ENCODE peak calls at places on chromosomes 2 and 18, in six cellular contexts. One of them, this sample, is unnamed.

GRCh38 chr2:189421644-189422043 is 19.6 kb upstream of the WDR75 start:
- DNase-seq in cardiac septum: no peak
- DNase-seq in Kasumi-1: no peak
- DNase-seq in stimulated activated CD4-positive, alpha-beta T cell treated with anti-CD3 and anti-CD28 coated beads, Interleukin-4, amount 100 ng/mL, for 24 hours: no peak
- DNase-seq in naive thymus-derived CD8-positive, alpha-beta T cell: no peak
- DNase-seq in type B pancreatic cell: no peak
- DNase-seq in this sample: no peak

GRCh38 chr18:274313-274712 is 6.5 kb upstream of the THOC1 start:
- DNase-seq in stimulated activated CD4-positive, alpha-beta T cell treated with anti-CD3 and anti-CD28 coated beads, Interleukin-4, amount 100 ng/mL, for 24 hours: no peak
- DNase-seq in Kasumi-1: no peak
- DNase-seq in type B pancreatic cell: no peak
- DNase-seq in cardiac septum: no peak
- DNase-seq in naive thymus-derived CD8-positive, alpha-beta T cell: no peak
- DNase-seq in this sample: no peak

GRCh38 chr2:127254386-127254981 is 34.4 kb upstream of the CYP27C1 start:
- DNase-seq in stimulated activated CD4-positive, alpha-beta T cell treated with anti-CD3 and anti-CD28 coated beads, Interleukin-4, amount 100 ng/mL, for 24 hours: no peak
- DNase-seq in naive thymus-derived CD8-positive, alpha-beta T cell: no peak
- DNase-seq in type B pancreatic cell: no peak
- DNase-seq in Kasumi-1: no peak
- DNase-seq in cardiac septum: no peak
- DNase-seq in this sample: no peak

GRCh38 chr2:30446602-30447148 is 371 bp upstream of the LCLAT1 start:
- DNase-seq in type B pancreatic cell: no peak
- DNase-seq in naive thymus-derived CD8-positive, alpha-beta T cell: no peak
- DNase-seq in stimulated activated CD4-positive, alpha-beta T cell treated with anti-CD3 and anti-CD28 coated beads, Interleukin-4, amount 100 ng/mL, for 24 hours: no peak
- DNase-seq in cardiac septum: no peak
- DNase-seq in Kasumi-1: peak; percentile 38
- DNase-seq in this sample: no peak

GRCh38 chr2:10467401-10467800 is 19.3 kb upstream of the ODC1 start:
- DNase-seq in type B pancreatic cell: no peak
- DNase-seq in stimulated activated CD4-positive, alpha-beta T cell treated with anti-CD3 and anti-CD28 coated beads, Interleukin-4, amount 100 ng/mL, for 24 hours: no peak
- DNase-seq in cardiac septum: peak; percentile 71
- DNase-seq in Kasumi-1: no peak
- DNase-seq in naive thymus-derived CD8-positive, alpha-beta T cell: no peak
- DNase-seq in this sample: no peak

GRCh38 chr2:238853218-238853617 is 5.3 kb downstream of the TWIST2 start:
- DNase-seq in cardiac septum: no peak
- DNase-seq in naive thymus-derived CD8-positive, alpha-beta T cell: no peak
- DNase-seq in stimulated activated CD4-positive, alpha-beta T cell treated with anti-CD3 and anti-CD28 coated beads, Interleukin-4, amount 100 ng/mL, for 24 hours: no peak
- DNase-seq in Kasumi-1: no peak
- DNase-seq in type B pancreatic cell: no peak
- DNase-seq in this sample: no peak

GRCh38 chr2:127516031-127516430 is 10.3 kb downstream of the IWS1 start:
- DNase-seq in cardiac septum: peak; percentile 88
- DNase-seq in type B pancreatic cell: no peak
- DNase-seq in Kasumi-1: no peak
- DNase-seq in naive thymus-derived CD8-positive, alpha-beta T cell: no peak
- DNase-seq in stimulated activated CD4-positive, alpha-beta T cell treated with anti-CD3 and anti-CD28 coated beads, Interleukin-4, amount 100 ng/mL, for 24 hours: no peak
- DNase-seq in this sample: peak; percentile 90

GRCh38 chr18:54023471-54023870 is 201.0 kb downstream of the MBD2 start:
- DNase-seq in naive thymus-derived CD8-positive, alpha-beta T cell: no peak
- DNase-seq in Kasumi-1: peak; percentile 81
- DNase-seq in type B pancreatic cell: no peak
- DNase-seq in stimulated activated CD4-positive, alpha-beta T cell treated with anti-CD3 and anti-CD28 coated beads, Interleukin-4, amount 100 ng/mL, for 24 hours: no peak
- DNase-seq in cardiac septum: no peak
- DNase-seq in this sample: no peak

GRCh38 chr2:151638188-151638933 is 95.9 kb downstream of the NEB start:
- DNase-seq in cardiac septum: no peak
- DNase-seq in stimulated activated CD4-positive, alpha-beta T cell treated with anti-CD3 and anti-CD28 coated beads, Interleukin-4, amount 100 ng/mL, for 24 hours: peak; percentile 21
- DNase-seq in naive thymus-derived CD8-positive, alpha-beta T cell: peak; percentile 13
- DNase-seq in Kasumi-1: peak; percentile 19
- DNase-seq in type B pancreatic cell: no peak
- DNase-seq in this sample: no peak

GRCh38 chr2:65658871-65659270 is 226.5 kb upstream of the SPRED2 start:
- DNase-seq in stimulated activated CD4-positive, alpha-beta T cell treated with anti-CD3 and anti-CD28 coated beads, Interleukin-4, amount 100 ng/mL, for 24 hours: no peak
- DNase-seq in cardiac septum: no peak
- DNase-seq in Kasumi-1: no peak
- DNase-seq in naive thymus-derived CD8-positive, alpha-beta T cell: no peak
- DNase-seq in type B pancreatic cell: no peak
- DNase-seq in this sample: no peak

GRCh38 chr18:66317243-66318090 is 286.4 kb downstream of the CDH19 start:
- DNase-seq in type B pancreatic cell: no peak
- DNase-seq in cardiac septum: no peak
- DNase-seq in Kasumi-1: no peak
- DNase-seq in naive thymus-derived CD8-positive, alpha-beta T cell: no peak
- DNase-seq in stimulated activated CD4-positive, alpha-beta T cell treated with anti-CD3 and anti-CD28 coated beads, Interleukin-4, amount 100 ng/mL, for 24 hours: no peak
- DNase-seq in this sample: no peak

GRCh38 chr2:17470855-17471641 is 47.2 kb downstream of the RAD51AP2 start:
- DNase-seq in cardiac septum: no peak
- DNase-seq in naive thymus-derived CD8-positive, alpha-beta T cell: no peak
- DNase-seq in stimulated activated CD4-positive, alpha-beta T cell treated with anti-CD3 and anti-CD28 coated beads, Interleukin-4, amount 100 ng/mL, for 24 hours: no peak
- DNase-seq in type B pancreatic cell: no peak
- DNase-seq in Kasumi-1: no peak
- DNase-seq in this sample: no peak

GRCh38 chr2:231998046-231998445 is 36.5 kb downstream of the DIS3L2 start:
- DNase-seq in stimulated activated CD4-positive, alpha-beta T cell treated with anti-CD3 and anti-CD28 coated beads, Interleukin-4, amount 100 ng/mL, for 24 hours: no peak
- DNase-seq in naive thymus-derived CD8-positive, alpha-beta T cell: no peak
- DNase-seq in type B pancreatic cell: no peak
- DNase-seq in Kasumi-1: no peak
- DNase-seq in cardiac septum: no peak
- DNase-seq in this sample: no peak

This sample was measured in coronary artery.